ENCODE peak calls at places on chromosomes 3 and 15, in six cellular contexts. One of them, this sample, is unnamed.
A peak's percentile ranks its signal among the peaks of the same experiment; 100 is the strongest.

GRCh38 chr3:118990818-118991560 is 43.7 kb downstream of the IGSF11 start:
- DNase-seq in activated naive CD8-positive, alpha-beta T cell treated with anti-CD3 and anti-CD28 coated beads, Interleukin-2, amount 50 U/mL, for 24 hours: no peak
- DNase-seq in posterior cingulate gyrus: no peak
- DNase-seq in AG08396: no peak
- DNase-seq in AML-193: no peak
- DNase-seq in stimulated activated CD4-positive, alpha-beta T cell treated with anti-CD3 and anti-CD28 coated beads, Interleukin-4, amount 100 ng/mL, for 1 hour: no peak
- DNase-seq in this sample: no peak

GRCh38 chr3:32181370-32181769 is 57.1 kb upstream of the CMTM8 start:
- DNase-seq in activated naive CD8-positive, alpha-beta T cell treated with anti-CD3 and anti-CD28 coated beads, Interleukin-2, amount 50 U/mL, for 24 hours: no peak
- DNase-seq in posterior cingulate gyrus: no peak
- DNase-seq in AG08396: no peak
- DNase-seq in AML-193: no peak
- DNase-seq in stimulated activated CD4-positive, alpha-beta T cell treated with anti-CD3 and anti-CD28 coated beads, Interleukin-4, amount 100 ng/mL, for 1 hour: no peak
- DNase-seq in this sample: no peak

GRCh38 chr3:39184081-39184967 is 8.1 kb downstream of the XIRP1 start:
- DNase-seq in activated naive CD8-positive, alpha-beta T cell treated with anti-CD3 and anti-CD28 coated beads, Interleukin-2, amount 50 U/mL, for 24 hours: no peak
- DNase-seq in posterior cingulate gyrus: no peak
- DNase-seq in AG08396: no peak
- DNase-seq in AML-193: no peak
- DNase-seq in stimulated activated CD4-positive, alpha-beta T cell treated with anti-CD3 and anti-CD28 coated beads, Interleukin-4, amount 100 ng/mL, for 1 hour: no peak
- DNase-seq in this sample: no peak

GRCh38 chr3:165195628-165196576 is at the start of gene SLITRK3:
- DNase-seq in activated naive CD8-positive, alpha-beta T cell treated with anti-CD3 and anti-CD28 coated beads, Interleukin-2, amount 50 U/mL, for 24 hours: no peak
- DNase-seq in posterior cingulate gyrus: no peak
- DNase-seq in AG08396: no peak
- DNase-seq in AML-193: no peak
- DNase-seq in stimulated activated CD4-positive, alpha-beta T cell treated with anti-CD3 and anti-CD28 coated beads, Interleukin-4, amount 100 ng/mL, for 1 hour: no peak
- DNase-seq in this sample: no peak

GRCh38 chr15:64749167-64749566 is 26.2 kb downstream of the RBPMS2 start:
- DNase-seq in activated naive CD8-positive, alpha-beta T cell treated with anti-CD3 and anti-CD28 coated beads, Interleukin-2, amount 50 U/mL, for 24 hours: no peak
- DNase-seq in posterior cingulate gyrus: no peak
- DNase-seq in AG08396: no peak
- DNase-seq in AML-193: no peak
- DNase-seq in stimulated activated CD4-positive, alpha-beta T cell treated with anti-CD3 and anti-CD28 coated beads, Interleukin-4, amount 100 ng/mL, for 1 hour: no peak
- DNase-seq in this sample: no peak

GRCh38 chr3:30553641-30554316 is 52.6 kb upstream of the TGFBR2 start:
- DNase-seq in activated naive CD8-positive, alpha-beta T cell treated with anti-CD3 and anti-CD28 coated beads, Interleukin-2, amount 50 U/mL, for 24 hours: no peak
- DNase-seq in posterior cingulate gyrus: no peak
- DNase-seq in AG08396: peak; percentile 9
- DNase-seq in AML-193: no peak
- DNase-seq in stimulated activated CD4-positive, alpha-beta T cell treated with anti-CD3 and anti-CD28 coated beads, Interleukin-4, amount 100 ng/mL, for 1 hour: no peak
- DNase-seq in this sample: no peak

GRCh38 chr15:100929641-100930042 is 10.5 kb downstream of the LRRK1 start:
- DNase-seq in activated naive CD8-positive, alpha-beta T cell treated with anti-CD3 and anti-CD28 coated beads, Interleukin-2, amount 50 U/mL, for 24 hours: no peak
- DNase-seq in posterior cingulate gyrus: no peak
- DNase-seq in AG08396: no peak
- DNase-seq in AML-193: no peak
- DNase-seq in stimulated activated CD4-positive, alpha-beta T cell treated with anti-CD3 and anti-CD28 coated beads, Interleukin-4, amount 100 ng/mL, for 1 hour: no peak
- DNase-seq in this sample: no peak

GRCh38 chr15:62545392-62546227 is 380.5 kb upstream of the C2CD4B start:
- DNase-seq in activated naive CD8-positive, alpha-beta T cell treated with anti-CD3 and anti-CD28 coated beads, Interleukin-2, amount 50 U/mL, for 24 hours: no peak
- DNase-seq in posterior cingulate gyrus: no peak
- DNase-seq in AG08396: peak; percentile 36
- DNase-seq in AML-193: no peak
- DNase-seq in stimulated activated CD4-positive, alpha-beta T cell treated with anti-CD3 and anti-CD28 coated beads, Interleukin-4, amount 100 ng/mL, for 1 hour: no peak
- DNase-seq in this sample: peak; percentile 40

GRCh38 chr3:187005827-187006481 is 75.6 kb downstream of the ST6GAL1 start:
- DNase-seq in activated naive CD8-positive, alpha-beta T cell treated with anti-CD3 and anti-CD28 coated beads, Interleukin-2, amount 50 U/mL, for 24 hours: no peak
- DNase-seq in posterior cingulate gyrus: no peak
- DNase-seq in AG08396: no peak
- DNase-seq in AML-193: peak; percentile 27
- DNase-seq in stimulated activated CD4-positive, alpha-beta T cell treated with anti-CD3 and anti-CD28 coated beads, Interleukin-4, amount 100 ng/mL, for 1 hour: no peak
- DNase-seq in this sample: no peak

GRCh38 chr3:75978686-75979085 is 193.3 kb upstream of the ZNF717 start:
- DNase-seq in activated naive CD8-positive, alpha-beta T cell treated with anti-CD3 and anti-CD28 coated beads, Interleukin-2, amount 50 U/mL, for 24 hours: no peak
- DNase-seq in posterior cingulate gyrus: no peak
- DNase-seq in AG08396: peak; percentile 38
- DNase-seq in AML-193: no peak
- DNase-seq in stimulated activated CD4-positive, alpha-beta T cell treated with anti-CD3 and anti-CD28 coated beads, Interleukin-4, amount 100 ng/mL, for 1 hour: no peak
- DNase-seq in this sample: no peak

GRCh38 chr3:76362643-76363042 is 577.3 kb upstream of the ZNF717 start:
- DNase-seq in activated naive CD8-positive, alpha-beta T cell treated with anti-CD3 and anti-CD28 coated beads, Interleukin-2, amount 50 U/mL, for 24 hours: no peak
- DNase-seq in posterior cingulate gyrus: no peak
- DNase-seq in AG08396: no peak
- DNase-seq in AML-193: no peak
- DNase-seq in stimulated activated CD4-positive, alpha-beta T cell treated with anti-CD3 and anti-CD28 coated beads, Interleukin-4, amount 100 ng/mL, for 1 hour: no peak
- DNase-seq in this sample: no peak

GRCh38 chr3:72343078-72343477 is 505.2 kb downstream of the SHQ1 start:
- DNase-seq in activated naive CD8-positive, alpha-beta T cell treated with anti-CD3 and anti-CD28 coated beads, Interleukin-2, amount 50 U/mL, for 24 hours: peak; percentile 25
- DNase-seq in posterior cingulate gyrus: no peak
- DNase-seq in AG08396: peak; percentile 32
- DNase-seq in AML-193: no peak
- DNase-seq in stimulated activated CD4-positive, alpha-beta T cell treated with anti-CD3 and anti-CD28 coated beads, Interleukin-4, amount 100 ng/mL, for 1 hour: peak; percentile 34
- DNase-seq in this sample: no peak

GRCh38 chr15:58302832-58303231 is 129.0 kb upstream of the LIPC start:
- DNase-seq in activated naive CD8-positive, alpha-beta T cell treated with anti-CD3 and anti-CD28 coated beads, Interleukin-2, amount 50 U/mL, for 24 hours: no peak
- DNase-seq in posterior cingulate gyrus: no peak
- DNase-seq in AG08396: no peak
- DNase-seq in AML-193: no peak
- DNase-seq in stimulated activated CD4-positive, alpha-beta T cell treated with anti-CD3 and anti-CD28 coated beads, Interleukin-4, amount 100 ng/mL, for 1 hour: no peak
- DNase-seq in this sample: no peak

This sample was measured in C1 segment of cervical spinal cord.